ENCODE peak calls at places on chromosomes 6 and 20, in four cellular contexts. X, C, N and A are unnamed samples.

GRCh38 chr6:41347349-41348050 is 12.1 kb downstream of the NCR2 start:
- DNase-seq in X (no peak), C (no peak), N (no peak), A (no peak)

GRCh38 chr6:39057251-39058155 is 8.9 kb downstream of the GLP1R start:
- DNase-seq in X (no peak), C (no peak), N (no peak), A (no peak)

GRCh38 chr6:170037541-170038250 is 253.2 kb downstream of the DLL1 start:
- DNase-seq in X (no peak), C (no peak), N (no peak), A (no peak)

GRCh38 chr6:38349795-38350194 is 289.9 kb downstream of the BTBD9 start:
- DNase-seq in X (no peak), C (no peak), N (no peak), A (no peak)

GRCh38 chr6:36829919-36830544 is 9.2 kb downstream of the CPNE5 start:
- DNase-seq in X (no peak), C (no peak), N (no peak), A (no peak)

GRCh38 chr20:63359937-63360849 is 956 bp downstream of the CHRNA4 start:
- DNase-seq in X (no peak), C (no peak), N (no peak), A (no peak)

GRCh38 chr6:165678429-165678828 is 15.4 kb upstream of the PDE10A start:
- DNase-seq in X (no peak), C (no peak), N (no peak), A (no peak)

GRCh38 chr6:107716688-107717089 is 107.4 kb downstream of the SCML4 start:
- DNase-seq in X (peak), C (peak), N (no peak), A (peak)

GRCh38 chr20:44745560-44746366 is at the start of gene KCNK15:
- DNase-seq in X (no peak), C (no peak), N (peak), A (no peak)

GRCh38 chr20:63698739-63699465 is 2.5 kb downstream of the TNFRSF6B start:
- DNase-seq in X (no peak), C (no peak), N (no peak), A (no peak)